ENCODE peak calls at places on chromosomes 7 and 10, in five cellular contexts. Y, J, C, F and O are unnamed samples. For H3K27me3, the result is how much of the 10 kb centered on the place peaks cover.

GRCh38 chr10:122495406-122496340 is 34.3 kb downstream of the HTRA1 start:
- DNase-seq in Y (no peak), J (peak), C (no peak), F (no peak), O (no peak)

GRCh38 chr7:113013761-113014449 is 72.7 kb downstream of the GPR85 start:
- DNase-seq in Y (no peak), J (no peak), C (no peak), F (no peak), O (no peak)

GRCh38 chr10:99983280-99983988 is 26.3 kb downstream of the DNMBP start:
- DNase-seq in Y (no peak), J (peak), C (no peak), F (no peak), O (no peak)

GRCh38 chr10:89518876-89519842 is 16.2 kb downstream of the SLC16A12 start:
- DNase-seq in Y (no peak), J (no peak), C (no peak), F (no peak), O (no peak)

GRCh38 chr10:94546616-94547175 is 1.1 kb downstream of the HELLS start:
- DNase-seq in Y (peak), J (peak), C (no peak), F (no peak), O (no peak)

GRCh38 chr7:47411281-47411869 is 170.5 kb downstream of the TNS3 start:
- DNase-seq in Y (no peak), J (no peak), C (no peak), F (no peak), O (no peak)

GRCh38 chr10:122363311-122363710 is 11.2 kb upstream of the PLEKHA1 start:
- DNase-seq in Y (no peak), J (no peak), C (no peak), F (no peak), O (no peak)

GRCh38 chr10:88652621-88653020 is 11.6 kb upstream of the LIPF start:
- DNase-seq in Y (no peak), J (no peak), C (no peak), F (no peak), O (no peak)

GRCh38 chr7:50085344-50085743 is 7.7 kb downstream of the ZPBP start:
- DNase-seq in Y (no peak), J (no peak), C (no peak), F (no peak), O (no peak)

GRCh38 chr7:2102375-2102723 is 130.4 kb downstream of the MAD1L1 start:
- DNase-seq in Y (no peak), J (no peak), C (no peak), F (no peak), O (no peak)

GRCh38 chr7:101410743-101411476 is 48.2 kb downstream of the COL26A1 start:
- DNase-seq in Y (no peak), J (peak), C (no peak), F (peak), O (peak)

GRCh38 chr7:17640730-17641377 is 299.4 kb downstream of the SNX13 start:
- DNase-seq in Y (no peak), J (peak), C (no peak), F (no peak), O (no peak)

GRCh38 chr10:1297566-1298301 is 241.5 kb downstream of the WDR37 start:
- DNase-seq in Y (no peak), J (no peak), C (no peak), F (no peak), O (no peak)

GRCh38 chr10:43229208-43230061 is 37.4 kb downstream of the RASGEF1A start:
- DNase-seq in Y (no peak), J (no peak), C (no peak), F (no peak), O (peak)

GRCh38 chr7:40525764-40526163 is 391.0 kb downstream of the SUGCT start:
- DNase-seq in Y (no peak), J (no peak), C (no peak), F (no peak), O (no peak)

GRCh38 chr7:20241491-20242261 is 24.5 kb upstream of the MACC1 start:
- DNase-seq in Y (no peak), J (no peak), C (no peak), F (no peak), O (no peak)

GRCh38 chr7:128093606-128094005 is 62.4 kb upstream of the LRRC4 start:
- DNase-seq in Y (no peak), J (no peak), C (no peak), F (no peak), O (no peak)

GRCh38 chr10:77699080-77699645 is 61.6 kb upstream of the KCNMA1 start:
- DNase-seq in Y (no peak), J (no peak), C (no peak), F (no peak), O (no peak)

GRCh38 chr10:16867556-16867955 is 50.3 kb upstream of the RSU1 start:
- DNase-seq in Y (no peak), J (peak), C (no peak), F (no peak), O (no peak)

GRCh38 chr7:84055904-84056615 is 138.5 kb downstream of the SEMA3A start:
- DNase-seq in Y (no peak), J (no peak), C (no peak), F (no peak), O (no peak)

GRCh38 chr10:32417906-32418547 is 27.9 kb upstream of the CCDC7 start:
- DNase-seq in Y (no peak), J (no peak), C (peak), F (no peak), O (no peak)
- H3K27ac ChIP-seq in Y (no peak), J (no peak), C (peak), F (no peak), O (no peak)

GRCh38 chr10:22649390-22649841 is 65.0 kb downstream of the PIP4K2A start:
- DNase-seq in Y (no peak), J (peak), C (no peak), F (no peak), O (no peak)
- H3K27me3 ChIP-seq in Y (under half), J (under half), C (under half), F (under half), O (under half)

GRCh38 chr10:63630928-63631685 is 109.9 kb downstream of the REEP3 start:
- DNase-seq in Y (no peak), J (no peak), C (no peak), F (no peak), O (no peak)

GRCh38 chr10:63633677-63634487 is 112.7 kb downstream of the REEP3 start:
- DNase-seq in Y (peak), J (peak), C (no peak), F (no peak), O (no peak)

GRCh38 chr10:63629363-63630084 is 108.3 kb downstream of the REEP3 start:
- DNase-seq in Y (peak), J (peak), C (peak), F (peak), O (peak)

GRCh38 chr10:63630085-63630927 is 109.1 kb downstream of the REEP3 start:
- DNase-seq in Y (peak), J (peak), C (peak), F (peak), O (peak)

GRCh38 chr10:63631971-63632370 is 110.8 kb downstream of the REEP3 start:
- DNase-seq in Y (no peak), J (no peak), C (no peak), F (no peak), O (no peak)
- H3K27ac ChIP-seq in Y (peak), J (no peak), C (no peak), F (no peak), O (no peak)

GRCh38 chr10:63825111-63825510 is 303.9 kb downstream of the REEP3 start:
- DNase-seq in Y (no peak), J (no peak), C (no peak), F (no peak), O (no peak)
- H3K27me3 ChIP-seq in Y (under half), J (under half), C (under half), F (under half), O (under half)

GRCh38 chr10:45580781-45581496 is 91.6 kb downstream of the ZFAND4 start:
- DNase-seq in Y (no peak), J (no peak), C (no peak), F (no peak), O (no peak)
- H3K27ac ChIP-seq in Y (peak), J (no peak), C (no peak), F (peak), O (peak)

GRCh38 chr7:27242580-27243339 is at the start of gene EVX1:
- DNase-seq in Y (no peak), J (no peak), C (no peak), F (peak), O (no peak)
- H3K27me3 ChIP-seq in Y (under half), J (half or more), C (half or more), F (under half), O (half or more)

GRCh38 chr7:105830405-105831218 is 45.8 kb downstream of the ATXN7L1 start:
- DNase-seq in Y (peak), J (peak), C (peak), F (no peak), O (no peak)

GRCh38 chr7:105828141-105828540 is 48.3 kb downstream of the ATXN7L1 start:
- DNase-seq in Y (no peak), J (no peak), C (no peak), F (no peak), O (no peak)

GRCh38 chr7:105835441-105835840 is 41.0 kb downstream of the ATXN7L1 start:
- DNase-seq in Y (no peak), J (no peak), C (no peak), F (no peak), O (no peak)

GRCh38 chr7:105829681-105830322 is 46.6 kb downstream of the ATXN7L1 start:
- DNase-seq in Y (no peak), J (peak), C (no peak), F (no peak), O (no peak)

GRCh38 chr7:105831824-105832535 is 44.4 kb downstream of the ATXN7L1 start:
- DNase-seq in Y (no peak), J (peak), C (no peak), F (no peak), O (no peak)
- H3K27ac ChIP-seq in Y (peak), J (peak), C (no peak), F (no peak), O (no peak)